ENCODE peak calls at places on chromosomes 3 and 15, in six cellular contexts. L is HCT116, P is HepG2, W is SK-N-SH, V is H1, M is GM12878. F is an unnamed sample.

GRCh38 chr3:48694610-48695051 is 8.9 kb upstream of the NCKIPSD start:
- DNase-seq in M (no peak), W (peak), L (peak), V (no peak), P (no peak), F (no peak)

GRCh38 chr3:134002326-134002725 is 27.4 kb downstream of the SLCO2A1 start:
- DNase-seq in P (no peak), L (no peak), W (no peak), V (no peak), M (no peak), F (no peak)

GRCh38 chr3:31704651-31705179 is 172.0 kb downstream of the STT3B start:
- DNase-seq in W (peak), M (no peak), L (peak), P (no peak), V (no peak), F (peak)

GRCh38 chr3:557972-558371 is 361.4 kb downstream of the CHL1 start:
- DNase-seq in V (no peak), W (no peak), M (peak), P (no peak), L (no peak), F (no peak)

GRCh38 chr3:123678108-123678511 is 93.3 kb upstream of the HACD2 start:
- DNase-seq in V (no peak), M (no peak), W (no peak), P (no peak), L (no peak), F (peak)

GRCh38 chr3:182735672-182736071 is 57.6 kb upstream of the ATP11B start:
- DNase-seq in M (no peak), V (no peak), W (no peak), L (no peak), P (no peak), F (no peak)

GRCh38 chr3:20225769-20226168 is 39.8 kb upstream of the SGO1 start:
- DNase-seq in L (peak), W (peak), V (no peak), P (peak), M (no peak), F (peak)

GRCh38 chr3:64351713-64352595 is 126.7 kb upstream of the PRICKLE2 start:
- DNase-seq in L (no peak), W (no peak), P (no peak), M (no peak), V (no peak), F (no peak)

GRCh38 chr15:99536422-99537033 is 29.3 kb upstream of the MEF2A start:
- DNase-seq in P (no peak), M (no peak), W (no peak), L (peak), V (no peak), F (peak)

GRCh38 chr15:56749982-56750381 is 16.7 kb upstream of the ZNF280D start:
- DNase-seq in L (no peak), V (no peak), P (no peak), W (no peak), M (no peak), F (no peak)

GRCh38 chr15:48634934-48635333 is 10.6 kb downstream of the FBN1 start:
- DNase-seq in M (no peak), V (no peak), P (no peak), W (no peak), L (no peak), F (no peak)

GRCh38 chr3:115270849-115271248 is 123.8 kb upstream of the ZBTB20 start:
- DNase-seq in W (no peak), L (no peak), P (no peak), M (no peak), V (no peak), F (no peak)

GRCh38 chr3:52233108-52233591 is 5.8 kb downstream of the TWF2 start:
- DNase-seq in M (no peak), P (no peak), L (no peak), W (no peak), V (no peak), F (no peak)

GRCh38 chr3:156135921-156136655 is 15.7 kb downstream of the KCNAB1 start:
- DNase-seq in W (no peak), L (no peak), M (no peak), P (no peak), V (no peak), F (no peak)

GRCh38 chr3:160822931-160823330 is 66.9 kb downstream of the PPM1L start:
- DNase-seq in V (no peak), W (no peak), P (no peak), M (no peak), L (no peak), F (no peak)

GRCh38 chr3:171132873-171133272 is 106.4 kb upstream of the SLC2A2 start:
- DNase-seq in M (no peak), P (no peak), V (no peak), L (no peak), W (no peak), F (no peak)

GRCh38 chr3:195133462-195133861 is 137.5 kb downstream of the XXYLT1 start:
- DNase-seq in M (no peak), V (no peak), W (no peak), L (no peak), P (no peak), F (no peak)

GRCh38 chr3:49534581-49535495 is 19.4 kb upstream of the BSN start:
- DNase-seq in W (peak), V (peak), P (peak), M (no peak), L (no peak), F (no peak)

GRCh38 chr3:73086071-73086494 is 24.6 kb downstream of the EBLN2 start:
- DNase-seq in M (no peak), W (peak), V (peak), L (peak), P (peak), F (peak)

GRCh38 chr15:95557226-95558046 is 773.1 kb upstream of the NR2F2 start:
- DNase-seq in L (peak), W (no peak), M (peak), V (no peak), P (peak), F (no peak)

GRCh38 chr3:40848411-40848810 is 323.7 kb downstream of the ZNF621 start:
- DNase-seq in P (no peak), V (no peak), M (no peak), W (no peak), L (no peak), F (no peak)

GRCh38 chr3:195080125-195080524 is 190.8 kb downstream of the XXYLT1 start:
- DNase-seq in V (no peak), M (no peak), L (no peak), P (no peak), W (no peak), F (no peak)

GRCh38 chr3:11034297-11035000 is 41.9 kb downstream of the SLC6A1 start:
- DNase-seq in P (no peak), V (no peak), M (no peak), W (no peak), L (no peak), F (no peak)

GRCh38 chr15:29799859-29800258 is 22.4 kb downstream of the TJP1 start:
- DNase-seq in P (no peak), L (no peak), M (no peak), W (no peak), V (no peak), F (no peak)
- TF ChIP-seq JUND in P (no peak), L (no peak), M (no peak), W (no peak), V (no peak), F (no peak)

DNA sequence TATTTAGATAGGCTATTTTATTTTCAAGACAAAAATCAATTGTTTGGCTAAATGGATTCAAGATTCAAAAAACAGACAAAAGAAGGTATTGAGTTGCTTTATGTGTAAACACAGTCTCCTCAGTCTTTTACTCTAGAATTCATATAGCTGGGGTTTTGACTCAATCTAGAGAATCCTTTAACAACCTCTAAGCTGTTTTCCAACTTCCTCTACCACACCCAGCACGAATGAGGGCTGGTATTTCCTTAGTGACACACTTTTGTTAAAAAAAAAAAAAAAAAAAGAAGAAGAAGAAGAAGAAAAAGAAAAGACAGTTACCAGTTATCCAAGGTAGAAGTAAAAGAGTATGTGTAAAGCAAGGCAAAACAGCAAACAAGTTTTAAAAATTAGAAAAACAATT is 732.8 kb upstream of the GOLIM4 start:
- DNase-seq in V (no peak), W (no peak), P (no peak), M (no peak), L (no peak), F (no peak)
- TF ChIP-seq JUND in V (no peak), W (no peak), P (no peak), M (no peak), L (no peak), F (no peak)

GRCh38 chr15:60975203-60975602 is 253.9 kb downstream of the RORA start:
- DNase-seq in V (no peak), W (no peak), P (no peak), M (no peak), L (no peak), F (no peak)

GRCh38 chr15:60972866-60973265 is 256.2 kb downstream of the RORA start:
- DNase-seq in M (no peak), P (no peak), V (no peak), W (no peak), L (no peak), F (no peak)

GRCh38 chr15:60973637-60974415 is 255.3 kb downstream of the RORA start:
- DNase-seq in P (no peak), W (no peak), L (no peak), V (no peak), M (no peak), F (no peak)

GRCh38 chr15:60972301-60972700 is 256.8 kb downstream of the RORA start:
- DNase-seq in W (no peak), V (no peak), L (no peak), P (no peak), M (no peak), F (no peak)

GRCh38 chr15:60975951-60976350 is 253.2 kb downstream of the RORA start:
- DNase-seq in M (no peak), P (no peak), W (no peak), V (no peak), L (no peak), F (no peak)
- TF ChIP-seq JUND in M (no peak), P (no peak), W (no peak), V (no peak), L (no peak), F (no peak)

DNA sequence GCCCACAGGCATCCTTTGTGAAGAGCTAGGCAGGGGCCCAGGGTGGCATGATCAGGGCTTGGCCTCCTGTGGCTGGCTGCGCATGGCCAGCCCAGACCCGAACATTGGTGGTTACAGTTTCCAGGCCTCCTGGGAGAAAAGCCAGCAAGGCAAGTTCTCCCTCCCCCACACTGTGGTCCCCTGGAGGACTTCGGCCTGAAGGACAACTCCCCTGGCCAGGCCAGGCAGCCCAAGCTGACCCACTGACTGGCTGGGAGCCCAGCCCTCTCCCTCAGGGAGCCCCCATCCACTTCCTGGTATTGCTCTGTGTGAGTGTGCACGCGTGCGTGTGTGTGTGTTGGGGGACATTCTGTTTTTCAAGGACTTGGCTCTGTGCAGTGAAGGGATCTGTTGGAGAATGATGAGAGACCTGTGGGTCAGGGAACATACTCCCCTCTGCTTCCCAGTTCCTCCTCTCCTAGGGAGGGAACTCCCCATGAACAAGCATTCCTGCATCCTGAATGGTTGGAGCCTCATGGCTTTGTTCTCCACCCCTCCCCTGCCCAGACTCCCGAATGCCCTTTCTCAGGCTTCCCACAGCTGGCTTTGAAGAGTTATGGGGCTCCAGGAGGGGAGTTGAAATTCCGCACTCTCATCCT is 29.5 kb downstream of the CORO2B start:
- DNase-seq in M (no peak), L (no peak), V (no peak), W (no peak), P (no peak), F (no peak)
- TF ChIP-seq JUND in M (no peak), L (no peak), V (no peak), W (no peak), P (no peak), F (no peak)

GRCh38 chr3:177830411-177830849 is 633.1 kb upstream of the TBL1XR1 start:
- DNase-seq in L (no peak), M (no peak), V (no peak), P (no peak), W (no peak), F (no peak)
- TF ChIP-seq JUND in L (no peak), M (no peak), V (no peak), P (no peak), W (no peak), F (no peak)

GRCh38 chr15:35362195-35362829 is 183.7 kb downstream of the DPH6 start:
- DNase-seq in W (no peak), M (no peak), V (no peak), L (no peak), P (no peak), F (no peak)
- TF ChIP-seq JUND in W (peak), M (no peak), V (no peak), L (no peak), P (no peak), F (no peak)

DNA sequence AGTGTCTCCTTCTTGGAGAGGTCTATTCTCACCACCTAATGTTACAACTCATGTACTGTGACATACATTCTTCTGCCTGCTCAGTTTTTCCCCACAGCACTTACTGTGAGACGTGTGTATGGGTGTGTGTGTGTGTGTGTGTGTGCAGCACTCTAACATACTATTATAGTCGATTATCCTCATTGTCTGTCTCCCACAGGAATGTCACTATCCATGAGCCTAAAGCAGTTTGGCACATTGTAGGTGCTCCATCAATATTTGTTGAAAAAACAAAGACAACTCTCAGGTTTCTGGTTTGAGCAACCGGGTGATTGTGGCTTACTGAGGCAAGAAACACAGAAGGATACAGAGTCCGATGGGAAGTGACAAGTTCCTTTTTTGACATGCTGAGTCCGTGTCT is 8.6 kb upstream of the ZNF148 start:
- DNase-seq in W (no peak), L (no peak), V (no peak), P (peak), M (no peak), F (peak)
- TF ChIP-seq JUND in W (no peak), L (no peak), V (no peak), P (no peak), M (no peak), F (no peak)

GRCh38 chr3:79872483-79872882 is 104.7 kb upstream of the ROBO1 start:
- DNase-seq in W (no peak), M (no peak), L (no peak), P (no peak), V (no peak), F (no peak)
- TF ChIP-seq JUND in W (no peak), M (no peak), L (no peak), P (no peak), V (no peak), F (no peak)

GRCh38 chr3:45140392-45140791 is 5.8 kb downstream of the CDCP1 start:
- DNase-seq in V (no peak), L (no peak), M (no peak), P (no peak), W (no peak), F (no peak)

GRCh38 chr3:45135959-45136358 is 10.2 kb downstream of the CDCP1 start:
- DNase-seq in P (no peak), V (no peak), M (no peak), W (no peak), L (no peak), F (no peak)

GRCh38 chr3:45134758-45135521 is 11.2 kb downstream of the CDCP1 start:
- DNase-seq in L (no peak), W (no peak), V (no peak), M (no peak), P (no peak), F (no peak)

GRCh38 chr3:45137656-45138181 is 8.5 kb downstream of the CDCP1 start:
- DNase-seq in L (no peak), W (no peak), V (no peak), P (no peak), M (no peak), F (peak)

DNA sequence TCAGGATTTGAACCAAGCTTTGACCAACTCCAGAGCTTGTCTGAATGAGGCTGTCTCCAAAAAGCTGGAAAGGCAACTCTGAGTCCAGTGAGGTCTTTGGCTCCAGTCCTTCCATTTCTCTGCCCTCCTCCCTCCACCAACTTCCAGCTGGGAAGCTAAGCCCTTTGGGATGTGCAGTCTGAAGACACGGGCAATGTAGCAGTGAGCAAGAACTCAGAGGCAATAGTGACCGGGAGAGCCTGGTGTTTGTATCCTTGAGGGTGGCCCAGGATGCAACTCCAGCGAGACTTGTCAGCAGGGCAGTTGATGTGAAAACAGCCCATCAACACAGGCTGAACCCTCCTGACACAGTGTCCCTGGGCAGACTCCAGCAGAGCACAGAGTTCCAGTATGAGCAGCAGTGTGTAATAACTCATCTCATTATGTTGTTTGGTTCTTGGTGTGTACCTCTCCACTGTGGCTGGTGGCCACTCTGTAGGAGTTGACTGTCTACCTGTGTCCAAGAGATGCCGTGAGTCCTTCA is 6.7 kb downstream of the CDCP1 start:
- DNase-seq in L (no peak), V (no peak), P (no peak), M (no peak), W (no peak), F (no peak)
- TF ChIP-seq JUND in L (no peak), V (no peak), P (no peak), M (no peak), W (no peak), F (no peak)

F was measured in T47D.